ENCODE peak calls at places on chromosomes 2 and 18, in six cellular contexts. P, A, Y, Q, W and K are unnamed samples.

GRCh38 chr2:217223222-217223930 is 363.5 kb upstream of the TNP1 start:
- DNase-seq in P (peak), W (no peak), A (peak), Y (peak), Q (no peak), K (no peak)

GRCh38 chr2:234879671-234880455 is 72.0 kb upstream of the SH3BP4 start:
- DNase-seq in Y (no peak), Q (no peak), A (peak), P (peak), W (no peak), K (no peak)

GRCh38 chr2:151575338-151575737 is 158.9 kb downstream of the NEB start:
- DNase-seq in Q (no peak), Y (no peak), W (no peak), P (no peak), A (peak), K (no peak)

GRCh38 chr2:210938228-210938627 is 381.8 kb downstream of the CPS1 start:
- DNase-seq in Q (no peak), P (no peak), Y (no peak), W (no peak), A (no peak), K (no peak)

GRCh38 chr18:75896865-75897264 is 469.4 kb upstream of the SMIM21 start:
- DNase-seq in W (no peak), Y (no peak), P (peak), Q (no peak), A (peak), K (peak)

GRCh38 chr2:172698041-172698863 is 37.4 kb upstream of the RAPGEF4 start:
- DNase-seq in Y (peak), P (peak), A (peak), W (no peak), Q (no peak), K (no peak)

GRCh38 chr2:222577341-222577740 is 78.6 kb downstream of the FARSB start:
- DNase-seq in Q (no peak), P (no peak), Y (no peak), A (no peak), W (no peak), K (no peak)

GRCh38 chr2:170739048-170739447 is 23.9 kb downstream of the SP5 start:
- DNase-seq in A (peak), P (peak), Y (peak), Q (no peak), W (no peak), K (no peak)

GRCh38 chr18:3984163-3984757 is 470.8 kb downstream of the DLGAP1 start:
- DNase-seq in Q (no peak), Y (no peak), W (no peak), P (no peak), A (no peak), K (no peak)

GRCh38 chr2:190993292-190993643 is 20.7 kb downstream of the STAT1 start:
- DNase-seq in Q (no peak), A (no peak), W (no peak), P (no peak), Y (no peak), K (no peak)

GRCh38 chr2:65639156-65639876 is 206.9 kb upstream of the SPRED2 start:
- DNase-seq in W (no peak), A (peak), Y (no peak), Q (no peak), P (peak), K (no peak)

GRCh38 chr2:10254373-10255188 is 48.1 kb upstream of the HPCAL1 start:
- DNase-seq in W (no peak), P (peak), Q (no peak), A (peak), Y (no peak), K (no peak)

GRCh38 chr2:199627417-199627816 is 169.7 kb upstream of the SATB2 start:
- DNase-seq in W (no peak), Y (no peak), A (no peak), Q (no peak), P (no peak), K (no peak)